ENCODE peak calls at places on chromosomes 4 and X, in six cellular contexts. T is T-helper 2 cell; S is H7; U is activated CD4-positive, alpha-beta T cell treated with anti-CD3 and anti-CD28 coated beads, Interleukin-2, amount 50 U/mL, for 48 hours; O is effector memory CD8-positive, alpha-beta T cell; W is retinal pigment epithelial cell. Q is an unnamed sample.

GRCh38 chrX:102739642-102740041 is 19.1 kb downstream of the GPRASP3 start:
- DNase-seq in S (no peak), T (no peak), O (no peak), W (no peak), U (no peak), Q (no peak)

GRCh38 chrX:56726609-56727008 is 2.4 kb upstream of the NBDY start:
- DNase-seq in S (no peak), O (peak; percentile 2), T (no peak), U (no peak), W (no peak), Q (peak; percentile 53)

GRCh38 chrX:150547511-150548115 is 20.8 kb upstream of the MTM1 start:
- DNase-seq in S (peak; percentile 89), W (peak; percentile 2), T (no peak), U (peak; percentile 21), O (no peak), Q (no peak)

GRCh38 chr4:40594261-40595178 is 35.1 kb downstream of the RBM47 start:
- DNase-seq in O (no peak), W (peak; percentile 45), T (no peak), S (no peak), U (no peak), Q (no peak)

GRCh38 chrX:155052738-155053498 is 18.0 kb downstream of the CMC4 start:
- DNase-seq in W (no peak), T (no peak), S (no peak), O (no peak), U (no peak), Q (no peak)

GRCh38 chrX:44265559-44265958 is 77.9 kb downstream of the EFHC2 start:
- DNase-seq in U (no peak), T (no peak), W (no peak), S (no peak), O (no peak), Q (no peak)

GRCh38 chrX:121308276-121308805 is 260.9 kb downstream of the GLUD2 start:
- DNase-seq in S (peak; percentile 13), T (no peak), W (peak; percentile 8), U (peak; percentile 49), O (no peak), Q (peak; percentile 0)

GRCh38 chrX:23317799-23318724 is 16.6 kb upstream of the PTCHD1 start:
- DNase-seq in O (peak; percentile 0), T (no peak), S (peak; percentile 66), U (no peak), W (no peak), Q (peak; percentile 10)

GRCh38 chrX:132858018-132858417 is 100.4 kb downstream of the HS6ST2 start:
- DNase-seq in S (no peak), T (no peak), W (no peak), O (no peak), U (no peak), Q (no peak)

GRCh38 chr4:152360045-152360410 is 175.9 kb downstream of the FBXW7 start:
- DNase-seq in U (no peak), W (peak; percentile 7), S (no peak), T (no peak), O (no peak), Q (no peak)

GRCh38 chr4:54897590-54897989 is 227.8 kb downstream of the KDR start:
- DNase-seq in S (no peak), T (no peak), O (no peak), W (no peak), U (no peak), Q (no peak)

GRCh38 chr4:85812776-85813175 is 337.8 kb downstream of the ARHGAP24 start:
- DNase-seq in O (no peak), S (no peak), T (no peak), U (no peak), W (no peak), Q (no peak)

GRCh38 chr4:183783933-183784622 is 121.0 kb upstream of the STOX2 start:
- DNase-seq in S (peak; percentile 59), U (no peak), T (no peak), W (no peak), O (no peak), Q (no peak)

GRCh38 chr4:147096667-147097604 is 151.3 kb upstream of the TTC29 start:
- DNase-seq in U (no peak), S (peak; percentile 19), W (no peak), T (no peak), O (no peak), Q (peak; percentile 39)

GRCh38 chrX:13266641-13267420 is 53.0 kb downstream of the ATXN3L start:
- DNase-seq in U (peak; percentile 9), W (no peak), O (no peak), T (no peak), S (no peak), Q (no peak)

GRCh38 chr4:91577864-91578263 is 725.9 kb upstream of the GRID2 start:
- DNase-seq in S (peak; percentile 5), U (no peak), W (no peak), T (no peak), O (no peak), Q (no peak)

GRCh38 chr4:184544711-184545409 is 70.5 kb upstream of the IRF2 start:
- DNase-seq in S (no peak), W (no peak), T (no peak), U (no peak), O (no peak), Q (no peak)

GRCh38 chr4:53908661-53909078 is 155.7 kb downstream of the CHIC2 start:
- DNase-seq in U (no peak), T (no peak), S (peak; percentile 15), W (peak; percentile 67), O (no peak), Q (peak; percentile 6)

GRCh38 chrX:9539611-9540387 is 74.9 kb downstream of the TBL1X start:
- DNase-seq in O (no peak), U (no peak), W (no peak), S (no peak), T (no peak), Q (no peak)

GRCh38 chr4:170138580-170139194 is 48.9 kb upstream of the AADAT start:
- DNase-seq in T (peak; percentile 12), S (peak; percentile 62), W (peak; percentile 23), U (peak; percentile 75), O (peak; percentile 56), Q (peak; percentile 43)

GRCh38 chr4:180285796-180286195 is 1957.4 kb upstream of the TENM3 start:
- DNase-seq in S (no peak), U (no peak), W (no peak), O (no peak), T (no peak), Q (no peak)

GRCh38 chr4:147494301-147494700 is 13.4 kb downstream of the EDNRA start:
- DNase-seq in O (no peak), U (no peak), T (no peak), W (no peak), S (no peak), Q (no peak)

GRCh38 chrX:145213504-145213903 is 33.8 kb upstream of the SPANXN1 start:
- DNase-seq in S (no peak), U (no peak), T (no peak), O (no peak), W (no peak), Q (no peak)

GRCh38 chrX:34585561-34585960 is 71.5 kb downstream of the TMEM47 start:
- DNase-seq in W (no peak), S (no peak), T (no peak), U (no peak), O (no peak), Q (no peak)

GRCh38 chr4:175807596-175807995 is 4.5 kb downstream of the GPM6A start:
- DNase-seq in O (no peak), T (no peak), S (peak; percentile 8), U (no peak), W (no peak), Q (no peak)

GRCh38 chr4:145507636-145508035 is 26.0 kb downstream of the SMAD1 start:
- DNase-seq in S (no peak), U (no peak), W (no peak), O (no peak), T (no peak), Q (no peak)

GRCh38 chr4:93199492-93199891 is 629.1 kb upstream of the ATOH1 start:
- DNase-seq in O (no peak), W (no peak), U (no peak), T (no peak), S (peak; percentile 66), Q (no peak)

GRCh38 chrX:49096419-49096818 is 16.7 kb upstream of the WDR45 start:
- DNase-seq in S (no peak), O (no peak), T (no peak), U (no peak), W (no peak), Q (no peak)

Q was measured in CD4-positive, alpha-beta memory T cell.